ENCODE peak calls at places on chromosomes 7 and 10, in five cellular contexts. B, T, C, H and Q are unnamed samples.

GRCh38 chr7:95642173-95642572 is 45.9 kb upstream of the PDK4 start:
- DNase-seq in B (no peak), T (no peak), C (no peak), H (no peak), Q (no peak)

GRCh38 chr10:72597897-72598296 is 28.0 kb downstream of the MICU1 start:
- DNase-seq in B (no peak), T (peak), C (no peak), H (no peak), Q (no peak)

GRCh38 chr7:100568176-100568935 is 5.3 kb downstream of the SAP25 start:
- DNase-seq in B (no peak), T (no peak), C (peak), H (no peak), Q (no peak)

GRCh38 chr10:62980697-62981495 is 152.2 kb upstream of the NRBF2 start:
- DNase-seq in B (no peak), T (no peak), C (no peak), H (no peak), Q (no peak)

GRCh38 chr7:40698214-40698920 is 563.6 kb downstream of the SUGCT start:
- DNase-seq in B (no peak), T (peak), C (no peak), H (no peak), Q (no peak)

GRCh38 chr7:33904680-33905388 is 505 bp upstream of the BMPER start:
- DNase-seq in B (no peak), T (peak), C (peak), H (peak), Q (peak)

GRCh38 chr7:17696422-17696821 is 243.9 kb downstream of the SNX13 start:
- DNase-seq in B (no peak), T (peak), C (no peak), H (peak), Q (peak)

GRCh38 chr7:1664711-1665591 is 5.1 kb upstream of the ELFN1 start:
- DNase-seq in B (peak), T (peak), C (peak), H (peak), Q (peak)

GRCh38 chr7:134449596-134450194 is 9.2 kb downstream of the AKR1B1 start:
- DNase-seq in B (no peak), T (peak), C (no peak), H (no peak), Q (no peak)

GRCh38 chr7:33457041-33457440 is 327.7 kb downstream of the BBS9 start:
- DNase-seq in B (no peak), T (no peak), C (no peak), H (no peak), Q (no peak)

GRCh38 chr7:50978633-50979215 is 196.0 kb upstream of the GRB10 start:
- DNase-seq in B (no peak), T (peak), C (no peak), H (no peak), Q (no peak)

GRCh38 chr10:17784701-17785100 is 24.4 kb upstream of the MRC1 start:
- DNase-seq in B (no peak), T (peak), C (no peak), H (no peak), Q (no peak)

GRCh38 chr10:124864421-124865193 is 63.0 kb downstream of the ABRAXAS2 start:
- DNase-seq in B (no peak), T (no peak), C (no peak), H (no peak), Q (peak)

GRCh38 chr10:131271966-131272365 is 39.6 kb downstream of the TCERG1L start:
- DNase-seq in B (no peak), T (no peak), C (no peak), H (no peak), Q (no peak)

GRCh38 chr10:75019360-75019759 is 92.1 kb upstream of the SAMD8 start:
- DNase-seq in B (peak), T (peak), C (no peak), H (no peak), Q (no peak)

GRCh38 chr7:1401011-1401410 is 58.3 kb downstream of the MICALL2 start:
- DNase-seq in B (no peak), T (no peak), C (no peak), H (no peak), Q (peak)